ENCODE peak calls at places on chromosome 19, in nine cellular contexts. W is adrenal gland; M is heart right ventricle; D is testis; S is breast epithelium; L is astrocyte; Y is CD4-positive, alpha-beta memory T cell; K is GM23248; Q is CD8-positive, alpha-beta T cell. G is an unnamed sample. For H3K4me1 and H3K27me3, the result is how much of the 10 kb centered on the place peaks cover.

GRCh38 chr19:50716178-50717025 is 3.2 kb downstream of the SHANK1 start:
- DNase-seq in Q (no peak), K (no peak), W (no peak), S (no peak), M (no peak), D (no peak), L (no peak), Y (no peak), G (no peak)

GRCh38 chr19:30651066-30651465 is 278.9 kb downstream of the ZNF536 start:
- DNase-seq in Q (no peak), Y (no peak), K (no peak), W (no peak), S (no peak), M (no peak), D (no peak), L (no peak), G (peak)

GRCh38 chr19:19372656-19373416 is 32.6 kb upstream of the GATAD2A start:
- DNase-seq in L (no peak), Y (peak), S (no peak), D (peak), K (peak), W (peak), Q (peak), M (peak), G (peak)

GRCh38 chr19:47399198-47399597 is 20.1 kb downstream of the MEIS3 start:
- DNase-seq in Y (no peak), Q (no peak), K (no peak), D (no peak), W (no peak), M (no peak), S (no peak), L (no peak), G (no peak)

GRCh38 chr19:13163609-13164364 is 13.6 kb downstream of the IER2 start:
- DNase-seq in Y (peak), D (peak), S (peak), K (peak), W (peak), M (peak), Q (peak), L (peak), G (peak)

GRCh38 chr19:14146789-14147216 is 10.4 kb upstream of the ASF1B start:
- DNase-seq in W (no peak), Y (no peak), D (peak), S (peak), K (peak), Q (no peak), L (peak), M (no peak), G (no peak)

GRCh38 chr19:6891761-6892385 is 4.5 kb downstream of the ADGRE1 start:
- DNase-seq in K (no peak), W (no peak), Y (no peak), D (no peak), Q (no peak), M (no peak), L (no peak), S (no peak), G (no peak)

GRCh38 chr19:47315125-47315821 is 5.6 kb downstream of the C5AR1 start:
- DNase-seq in Q (no peak), W (peak), S (no peak), D (peak), L (peak), M (peak), Y (no peak), K (peak), G (no peak)

GRCh38 chr19:24069907-24070657 is 16.9 kb upstream of the ZNF254 start:
- DNase-seq in M (no peak), S (no peak), D (no peak), W (no peak), Q (no peak), K (no peak), Y (no peak), L (peak), G (no peak)

GRCh38 chr19:16094360-16095070 is 17.2 kb upstream of the RAB8A start:
- DNase-seq in Q (no peak), D (no peak), L (no peak), M (no peak), W (no peak), K (no peak), Y (no peak), S (no peak), G (no peak)

GRCh38 chr19:43628646-43629326 is 9.4 kb upstream of the ZNF428 start:
- DNase-seq in L (no peak), D (no peak), W (no peak), Y (no peak), S (no peak), Q (no peak), M (no peak), K (no peak), G (peak)
- H3K4me1 ChIP-seq in L (under half), D (under half), W (under half), Y (under half), S (under half), Q (under half), M (under half), K (under half), G (under half)

DNA sequence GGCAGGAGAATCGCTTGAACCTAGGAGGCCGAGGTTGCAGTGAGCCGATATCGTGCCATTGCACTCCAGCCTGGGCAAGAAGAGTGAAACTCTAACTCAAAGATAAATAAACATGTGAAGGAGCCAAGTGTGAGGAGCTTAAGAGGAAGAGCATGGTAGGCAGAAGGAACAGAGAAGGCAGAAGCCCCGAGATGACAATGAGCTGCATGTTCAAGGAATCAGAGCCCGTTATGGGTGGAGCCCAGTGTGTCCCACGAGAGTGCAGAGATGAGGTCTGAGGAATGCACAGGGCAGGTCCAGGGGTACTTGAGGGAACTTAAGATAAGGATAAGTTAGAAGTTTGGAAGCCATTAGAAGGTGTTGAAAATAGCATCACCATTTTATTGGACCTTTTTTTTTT is 716 bp downstream of the FPR2 start:
- DNase-seq in W (no peak), L (no peak), Q (no peak), M (no peak), D (no peak), K (no peak), S (no peak), Y (no peak), G (no peak)
- H3K27ac ChIP-seq in W (no peak), L (no peak), Q (no peak), M (no peak), D (no peak), K (no peak), S (no peak), Y (no peak), G (no peak)

GRCh38 chr19:39874404-39874803 is 28.2 kb upstream of the FBL start:
- DNase-seq in K (no peak), Y (no peak), Q (no peak), W (no peak), D (no peak), S (no peak), M (no peak), L (no peak), G (no peak)
- H3K27me3 ChIP-seq in K (under half), Y (under half), Q (under half), W (under half), D (under half), S (under half), M (under half), L (under half), G (under half)

GRCh38 chr19:28044477-28044876 is 1168.5 kb downstream of the UQCRFS1 start:
- DNase-seq in K (no peak), S (no peak), W (no peak), Y (no peak), D (no peak), Q (no peak), M (no peak), L (no peak), G (no peak)
- H3K4me1 ChIP-seq in K (under half), S (under half), W (under half), Y (under half), D (under half), Q (under half), M (under half), L (under half), G (under half)

GRCh38 chr19:45477216-45477615 is 9.4 kb downstream of the FOSB start:
- DNase-seq in Y (no peak), W (no peak), S (no peak), K (peak), D (no peak), M (no peak), Q (no peak), L (no peak), G (no peak)
- H3K27ac ChIP-seq in Y (no peak), W (no peak), S (no peak), K (peak), D (no peak), M (no peak), Q (no peak), L (no peak), G (no peak)

GRCh38 chr19:33610588-33610987 is 11.2 kb upstream of the CHST8 start:
- DNase-seq in S (no peak), W (no peak), M (no peak), Q (no peak), L (no peak), K (no peak), Y (no peak), D (no peak), G (no peak)

GRCh38 chr19:33616346-33616745 is 5.4 kb upstream of the CHST8 start:
- DNase-seq in Q (no peak), K (no peak), D (no peak), L (no peak), W (no peak), M (no peak), S (no peak), Y (no peak), G (no peak)

GRCh38 chr19:33616857-33617256 is 4.9 kb upstream of the CHST8 start:
- DNase-seq in M (no peak), W (no peak), K (no peak), S (no peak), Y (no peak), D (no peak), L (no peak), Q (no peak), G (no peak)

GRCh38 chr19:33612928-33613327 is 8.8 kb upstream of the CHST8 start:
- DNase-seq in K (no peak), Q (no peak), W (no peak), L (no peak), M (no peak), S (no peak), Y (no peak), D (no peak), G (no peak)

DNA sequence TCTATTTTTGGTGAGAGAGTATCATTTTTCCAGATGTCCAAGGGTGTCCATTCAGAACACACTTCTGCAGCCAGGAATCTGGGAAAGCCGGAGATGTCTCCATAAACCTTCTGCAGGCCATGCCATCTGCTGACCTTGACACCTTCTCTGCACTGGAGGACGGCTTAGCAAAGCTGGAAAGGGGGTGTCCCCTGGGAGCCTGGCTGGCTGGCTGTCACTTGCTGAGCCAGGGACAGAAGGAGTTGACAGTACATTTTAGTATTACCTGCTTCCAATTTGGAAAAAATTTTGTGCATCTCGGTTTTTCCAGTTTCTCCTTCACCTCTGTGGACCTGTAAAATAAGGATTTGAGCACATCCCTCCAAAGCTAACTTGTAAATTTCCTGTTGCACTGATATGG is 8.2 kb upstream of the CHST8 start:
- DNase-seq in D (no peak), K (no peak), W (no peak), Y (no peak), L (no peak), Q (no peak), S (no peak), M (no peak), G (no peak)
- H3K27me3 ChIP-seq in D (under half), K (under half), W (under half), Y (under half), L (under half), Q (under half), S (under half), M (under half), G (under half)

DNA sequence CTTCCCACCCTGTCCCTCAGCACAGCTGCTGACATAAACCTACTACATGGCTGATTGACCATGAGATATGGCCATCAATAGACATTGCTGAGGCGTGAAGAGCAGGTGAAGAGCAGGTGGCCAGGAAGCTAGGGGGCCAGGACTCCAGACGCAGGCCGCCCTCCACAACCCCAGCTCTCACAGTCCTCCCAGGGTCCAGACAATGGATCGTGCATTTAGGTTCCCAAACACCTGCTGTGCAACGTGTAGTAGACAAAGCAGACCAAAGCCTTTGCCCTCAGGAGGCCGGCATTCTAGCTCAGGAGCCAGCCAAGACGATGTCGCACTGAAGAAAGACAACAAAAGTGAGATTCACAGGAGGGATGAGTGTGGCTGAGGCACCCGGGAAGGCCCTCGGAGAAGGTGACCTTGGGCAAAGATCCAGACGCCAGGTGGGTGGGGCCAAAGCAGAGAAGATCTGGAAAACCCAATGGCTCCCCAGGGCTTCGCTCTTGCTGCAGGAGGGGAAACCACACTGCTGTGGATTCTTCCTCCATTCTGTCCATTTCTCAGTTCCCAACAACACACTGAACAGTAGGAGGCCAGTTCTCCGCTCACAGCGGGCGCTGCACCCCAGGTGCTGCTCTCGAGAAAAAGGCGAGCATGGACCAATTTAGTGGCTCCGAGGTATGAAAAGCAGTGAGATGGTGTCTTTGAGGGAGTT is 1.4 kb downstream of the FFAR1 start:
- DNase-seq in S (no peak), Y (peak), M (no peak), D (peak), L (no peak), W (no peak), Q (no peak), K (no peak), G (peak)
- H3K4me1 ChIP-seq in S (under half), Y (under half), M (under half), D (under half), L (under half), W (under half), Q (under half), K (under half), G (under half)

GRCh38 chr19:1409204-1410005 is 2.0 kb downstream of the DAZAP1 start:
- DNase-seq in M (no peak), D (no peak), Q (no peak), L (no peak), W (no peak), K (peak), Y (no peak), S (no peak), G (no peak)
- H3K27ac ChIP-seq in M (no peak), D (peak), Q (peak), L (peak), W (peak), K (peak), Y (peak), S (peak), G (peak)

GRCh38 chr19:41134616-41135015 is 20.4 kb downstream of the CYP2F1 start:
- DNase-seq in D (no peak), Y (no peak), K (no peak), M (no peak), W (no peak), L (no peak), Q (no peak), S (no peak), G (no peak)
- H3K27me3 ChIP-seq in D (under half), Y (under half), K (under half), M (under half), W (under half), L (under half), Q (under half), S (under half), G (under half)